ENCODE peak calls at places on chromosomes 2 and 18, in five cellular contexts. G is H7; W is psoas muscle; L is CD8-positive, alpha-beta memory T cell; H is Right ventricle myocardium inferior. P is an unnamed sample.

GRCh38 chr2:232883116-232883721 is 13.2 kb downstream of the SNORC start:
- DNase-seq in G (peak), W (no peak), L (no peak), H (peak), P (no peak)

GRCh38 chr18:446941-447560 is 53.5 kb downstream of the COLEC12 start:
- DNase-seq in G (no peak), W (no peak), L (no peak), H (no peak), P (no peak)

GRCh38 chr2:238872026-238872425 is 24.1 kb downstream of the TWIST2 start:
- DNase-seq in G (no peak), W (no peak), L (no peak), H (no peak), P (no peak)

GRCh38 chr2:232871835-232872736 is 2.0 kb downstream of the SNORC start:
- DNase-seq in G (peak), W (peak), L (no peak), H (no peak), P (no peak)

GRCh38 chr2:26542194-26542455 is 64.2 kb upstream of the OTOF start:
- DNase-seq in G (no peak), W (no peak), L (no peak), H (no peak), P (no peak)

GRCh38 chr18:12397793-12398192 is 9.9 kb upstream of the PRELID3A start:
- DNase-seq in G (no peak), W (no peak), L (no peak), H (no peak), P (no peak)

GRCh38 chr2:133421516-133422324 is 146.5 kb downstream of the NCKAP5 start:
- DNase-seq in G (no peak), W (no peak), L (no peak), H (peak), P (peak)

GRCh38 chr2:12803616-12804015 is 86.9 kb downstream of the TRIB2 start:
- DNase-seq in G (no peak), W (no peak), L (no peak), H (no peak), P (no peak)

GRCh38 chr2:42809876-42810125 is 17.4 kb upstream of the HAAO start:
- DNase-seq in G (peak), W (peak), L (no peak), H (peak), P (peak)

P was measured in left ventricle myocardium inferior.